ENCODE peak calls at places on chromosomes 1 and 21, in nine cellular contexts. D is SJCRH30, Y is NCI-H2081 treated with DMSO at 0.1 percent for 48 hours, F is NCI-H345, S is body of pancreas, N is HFF-Myc, H is KG1, J is T follicular helper cell, I is G401. P is an unnamed sample.

GRCh38 chr1:224406216-224406615 is 28.4 kb downstream of the WDR26 start:
- DNase-seq in S (no peak), D (no peak), N (no peak), I (no peak), J (no peak), F (no peak), Y (no peak), H (no peak), P (no peak)

GRCh38 chr1:24850353-24850905 is 79.6 kb downstream of the RUNX3 start:
- DNase-seq in I (no peak), N (no peak), D (no peak), J (no peak), Y (no peak), S (no peak), F (no peak), H (no peak), P (no peak)

GRCh38 chr1:156487862-156488261 is 12.7 kb downstream of the MEF2D start:
- DNase-seq in N (no peak), Y (no peak), S (no peak), D (no peak), F (no peak), J (no peak), H (no peak), I (no peak), P (no peak)

GRCh38 chr1:99004270-99005141 is at the start of gene PLPPR5:
- DNase-seq in J (no peak), S (no peak), I (no peak), D (peak; percentile 3), H (no peak), N (no peak), Y (no peak), F (peak; percentile 9), P (peak; percentile 49)

GRCh38 chr1:225603538-225604354 is 49.2 kb downstream of the ENAH start:
- DNase-seq in J (no peak), H (no peak), Y (no peak), N (peak; percentile 12), D (peak; percentile 64), I (no peak), F (no peak), S (no peak), P (no peak)

GRCh38 chr21:15742052-15742451 is 12.3 kb downstream of the USP25 start:
- DNase-seq in S (no peak), I (no peak), F (no peak), N (no peak), H (no peak), Y (no peak), D (no peak), J (no peak), P (no peak)

GRCh38 chr1:61053712-61054608 is 28.4 kb upstream of the NFIA start:
- DNase-seq in F (no peak), I (peak; percentile 46), D (no peak), J (no peak), N (no peak), S (peak; percentile 52), Y (no peak), H (no peak), P (no peak)

GRCh38 chr1:69611316-69611715 is 43.6 kb downstream of the LRRC7 start:
- DNase-seq in J (no peak), N (no peak), F (no peak), I (no peak), D (no peak), S (no peak), Y (no peak), H (no peak), P (no peak)

GRCh38 chr1:227781314-227781930 is 34.1 kb upstream of the PRSS38 start:
- DNase-seq in D (no peak), S (peak; percentile 0), I (no peak), F (no peak), J (no peak), Y (no peak), H (no peak), N (no peak), P (no peak)

GRCh38 chr1:18109756-18110597 is 2.4 kb downstream of the IGSF21 start:
- DNase-seq in Y (no peak), F (peak; percentile 38), I (peak; percentile 79), D (no peak), J (no peak), H (no peak), S (peak; percentile 47), N (no peak), P (no peak)

GRCh38 chr1:226680653-226681052 is 58.4 kb downstream of the ITPKB start:
- DNase-seq in J (no peak), S (no peak), Y (no peak), H (no peak), F (no peak), I (no peak), N (no peak), D (no peak), P (no peak)

GRCh38 chr21:27329255-27329851 is 362.5 kb upstream of the ADAMTS5 start:
- DNase-seq in N (no peak), H (no peak), J (no peak), D (peak; percentile 15), F (no peak), S (no peak), I (no peak), Y (no peak), P (no peak)

GRCh38 chr1:22677861-22678521 is 25.0 kb downstream of the C1QB start:
- DNase-seq in H (no peak), F (no peak), N (no peak), S (no peak), D (no peak), I (no peak), J (no peak), Y (no peak), P (no peak)